ENCODE peak calls at places on chromosome 21, in seven cellular contexts. One of them, this sample, is unnamed.

GRCh38 chr21:32817206-32817605 is 45.7 kb upstream of the PAXBP1 start:
- DNase-seq in cardiac muscle cell: no peak
- DNase-seq in right atrium auricular region: no peak
- DNase-seq in K562: no peak
- DNase-seq in brain microvascular endothelial cell: no peak
- DNase-seq in right lobe of liver: no peak
- DNase-seq in transverse colon: peak; percentile 59
- DNase-seq in this sample: peak; percentile 70

GRCh38 chr21:15967661-15968060 is 237.9 kb downstream of the USP25 start:
- DNase-seq in cardiac muscle cell: peak; percentile 22
- DNase-seq in right atrium auricular region: no peak
- DNase-seq in K562: no peak
- DNase-seq in brain microvascular endothelial cell: peak; percentile 11
- DNase-seq in right lobe of liver: no peak
- DNase-seq in transverse colon: no peak
- DNase-seq in this sample: no peak

GRCh38 chr21:32777269-32777668 is 5.7 kb upstream of the PAXBP1 start:
- DNase-seq in cardiac muscle cell: no peak
- DNase-seq in right atrium auricular region: no peak
- DNase-seq in K562: no peak
- DNase-seq in brain microvascular endothelial cell: no peak
- DNase-seq in right lobe of liver: no peak
- DNase-seq in transverse colon: no peak
- DNase-seq in this sample: no peak

GRCh38 chr21:31252091-31252490 is 92.0 kb downstream of the TIAM1 start:
- DNase-seq in cardiac muscle cell: no peak
- DNase-seq in right atrium auricular region: no peak
- DNase-seq in K562: no peak
- DNase-seq in brain microvascular endothelial cell: no peak
- DNase-seq in right lobe of liver: no peak
- DNase-seq in transverse colon: no peak
- DNase-seq in this sample: no peak

GRCh38 chr21:43352568-43353281 is 74.2 kb downstream of the SIK1 start:
- DNase-seq in cardiac muscle cell: no peak
- DNase-seq in right atrium auricular region: no peak
- DNase-seq in K562: peak; percentile 88
- DNase-seq in brain microvascular endothelial cell: no peak
- DNase-seq in right lobe of liver: no peak
- DNase-seq in transverse colon: peak; percentile 49
- DNase-seq in this sample: no peak

GRCh38 chr21:43193651-43194302 is 25.0 kb downstream of the CRYAA start:
- DNase-seq in cardiac muscle cell: peak; percentile 90
- DNase-seq in right atrium auricular region: no peak
- DNase-seq in K562: no peak
- DNase-seq in brain microvascular endothelial cell: peak; percentile 89
- DNase-seq in right lobe of liver: no peak
- DNase-seq in transverse colon: no peak
- DNase-seq in this sample: peak; percentile 45

GRCh38 chr21:21468003-21468402 is 469.8 kb downstream of the NCAM2 start:
- DNase-seq in cardiac muscle cell: no peak
- DNase-seq in right atrium auricular region: no peak
- DNase-seq in K562: no peak
- DNase-seq in brain microvascular endothelial cell: no peak
- DNase-seq in right lobe of liver: no peak
- DNase-seq in transverse colon: no peak
- DNase-seq in this sample: no peak

GRCh38 chr21:18744840-18745239 is 341.3 kb upstream of the TMPRSS15 start:
- DNase-seq in cardiac muscle cell: no peak
- DNase-seq in right atrium auricular region: no peak
- DNase-seq in K562: no peak
- DNase-seq in brain microvascular endothelial cell: no peak
- DNase-seq in right lobe of liver: no peak
- DNase-seq in transverse colon: no peak
- DNase-seq in this sample: no peak

GRCh38 chr21:35748683-35749314 is 311.5 kb downstream of the SETD4 start:
- DNase-seq in cardiac muscle cell: no peak
- DNase-seq in right atrium auricular region: no peak
- DNase-seq in K562: no peak
- DNase-seq in brain microvascular endothelial cell: no peak
- DNase-seq in right lobe of liver: no peak
- DNase-seq in transverse colon: no peak
- DNase-seq in this sample: no peak
- H3K4me3 ChIP-seq in cardiac muscle cell: no peak overlapping the region
- H3K4me3 ChIP-seq in right atrium auricular region: no peak overlapping the region
- H3K4me3 ChIP-seq in K562: no peak overlapping the region
- H3K4me3 ChIP-seq in brain microvascular endothelial cell: no peak overlapping the region
- H3K4me3 ChIP-seq in right lobe of liver: no peak overlapping the region
- H3K4me3 ChIP-seq in transverse colon: no peak overlapping the region
- H3K4me3 ChIP-seq in this sample: no peak overlapping the region

DNA sequence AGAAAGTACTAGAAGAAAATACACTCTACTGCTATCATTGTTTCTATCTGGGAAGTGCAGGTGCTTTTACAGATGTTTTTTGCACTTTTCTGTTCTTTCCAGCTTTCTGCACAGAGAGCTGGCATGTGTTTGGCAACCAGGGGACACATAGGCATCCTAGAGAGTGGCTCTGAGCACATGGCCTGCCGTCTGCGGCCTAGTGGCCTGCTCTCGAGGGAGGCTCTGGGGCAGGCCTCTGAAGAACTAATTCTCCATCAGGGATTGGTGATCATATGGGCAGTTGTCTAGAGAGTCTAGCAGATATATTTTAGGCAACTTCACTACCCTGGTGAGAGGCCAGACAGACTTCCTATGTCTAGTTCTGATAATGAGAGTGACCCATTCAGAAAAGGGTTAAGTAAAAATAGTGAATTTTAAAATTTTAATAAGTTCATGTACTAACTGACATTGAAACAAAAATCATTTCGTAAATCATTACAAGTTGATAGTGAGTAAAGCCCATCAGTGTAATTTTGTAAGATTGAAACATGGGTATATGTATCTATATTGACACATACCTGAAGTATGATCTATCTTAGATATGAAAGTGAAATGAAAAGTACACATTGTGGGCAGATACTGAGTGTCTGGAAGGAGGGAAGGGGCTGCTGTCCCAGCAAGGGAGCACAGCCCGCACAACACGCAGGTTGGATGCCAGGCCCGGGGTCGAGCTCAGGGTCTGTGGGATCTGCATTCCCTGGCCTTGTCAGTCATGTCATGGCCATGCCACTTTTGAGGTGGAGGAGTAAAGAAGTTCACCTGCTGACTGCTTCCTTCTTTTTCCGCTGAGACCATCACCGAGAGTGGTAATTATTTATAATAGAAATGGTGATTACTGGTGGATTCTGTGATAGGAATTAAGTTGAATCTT is 79.8 kb downstream of the PCBP3 start:
- DNase-seq in cardiac muscle cell: no peak
- DNase-seq in right atrium auricular region: no peak
- DNase-seq in K562: no peak
- DNase-seq in brain microvascular endothelial cell: no peak
- DNase-seq in right lobe of liver: no peak
- DNase-seq in transverse colon: no peak
- DNase-seq in this sample: peak; percentile 24
- H3K4me3 ChIP-seq in cardiac muscle cell: no peak overlapping the region
- H3K4me3 ChIP-seq in right atrium auricular region: no peak overlapping the region
- H3K4me3 ChIP-seq in K562: no peak overlapping the region
- H3K4me3 ChIP-seq in brain microvascular endothelial cell: no peak overlapping the region
- H3K4me3 ChIP-seq in right lobe of liver: no peak overlapping the region
- H3K4me3 ChIP-seq in transverse colon: no peak overlapping the region
- H3K4me3 ChIP-seq in this sample: no peak overlapping the region

GRCh38 chr21:39186676-39187075 is 3.4 kb upstream of the PSMG1 start:
- DNase-seq in cardiac muscle cell: no peak
- DNase-seq in right atrium auricular region: no peak
- DNase-seq in K562: no peak
- DNase-seq in brain microvascular endothelial cell: no peak
- DNase-seq in right lobe of liver: no peak
- DNase-seq in transverse colon: no peak
- DNase-seq in this sample: no peak
- H3K4me3 ChIP-seq in cardiac muscle cell: no peak overlapping the region
- H3K4me3 ChIP-seq in right atrium auricular region: no peak overlapping the region
- H3K4me3 ChIP-seq in K562: no peak overlapping the region
- H3K4me3 ChIP-seq in brain microvascular endothelial cell: no peak overlapping the region
- H3K4me3 ChIP-seq in right lobe of liver: no peak overlapping the region
- H3K4me3 ChIP-seq in transverse colon: no peak overlapping the region
- H3K4me3 ChIP-seq in this sample: no peak overlapping the region

GRCh38 chr21:41318218-41318617 is 1.6 kb downstream of the FAM3B start:
- DNase-seq in cardiac muscle cell: no peak
- DNase-seq in right atrium auricular region: no peak
- DNase-seq in K562: no peak
- DNase-seq in brain microvascular endothelial cell: no peak
- DNase-seq in right lobe of liver: no peak
- DNase-seq in transverse colon: no peak
- DNase-seq in this sample: no peak

GRCh38 chr21:41317458-41317857 is 857 bp downstream of the FAM3B start:
- DNase-seq in cardiac muscle cell: no peak
- DNase-seq in right atrium auricular region: no peak
- DNase-seq in K562: no peak
- DNase-seq in brain microvascular endothelial cell: no peak
- DNase-seq in right lobe of liver: no peak
- DNase-seq in transverse colon: no peak
- DNase-seq in this sample: no peak

GRCh38 chr21:41316641-41317392 is at the start of gene FAM3B:
- DNase-seq in cardiac muscle cell: no peak
- DNase-seq in right atrium auricular region: no peak
- DNase-seq in K562: no peak
- DNase-seq in brain microvascular endothelial cell: no peak
- DNase-seq in right lobe of liver: no peak
- DNase-seq in transverse colon: peak; percentile 47
- DNase-seq in this sample: peak; percentile 18

GRCh38 chr21:41315726-41316125 is 875 bp upstream of the FAM3B start:
- DNase-seq in cardiac muscle cell: no peak
- DNase-seq in right atrium auricular region: no peak
- DNase-seq in K562: no peak
- DNase-seq in brain microvascular endothelial cell: no peak
- DNase-seq in right lobe of liver: no peak
- DNase-seq in transverse colon: no peak
- DNase-seq in this sample: no peak

GRCh38 chr21:41316200-41316599 is 401 bp upstream of the FAM3B start:
- DNase-seq in cardiac muscle cell: no peak
- DNase-seq in right atrium auricular region: no peak
- DNase-seq in K562: no peak
- DNase-seq in brain microvascular endothelial cell: no peak
- DNase-seq in right lobe of liver: no peak
- DNase-seq in transverse colon: peak; percentile 25
- DNase-seq in this sample: peak; percentile 15
- H3K4me3 ChIP-seq in cardiac muscle cell: peak overlapping the region; percentile 28
- H3K4me3 ChIP-seq in right atrium auricular region: peak overlapping the region; percentile 45
- H3K4me3 ChIP-seq in K562: no peak overlapping the region
- H3K4me3 ChIP-seq in brain microvascular endothelial cell: no peak overlapping the region
- H3K4me3 ChIP-seq in right lobe of liver: peak overlapping the region; percentile 32
- H3K4me3 ChIP-seq in transverse colon: peak overlapping the region; percentile 17
- H3K4me3 ChIP-seq in this sample: no peak overlapping the region

DNA sequence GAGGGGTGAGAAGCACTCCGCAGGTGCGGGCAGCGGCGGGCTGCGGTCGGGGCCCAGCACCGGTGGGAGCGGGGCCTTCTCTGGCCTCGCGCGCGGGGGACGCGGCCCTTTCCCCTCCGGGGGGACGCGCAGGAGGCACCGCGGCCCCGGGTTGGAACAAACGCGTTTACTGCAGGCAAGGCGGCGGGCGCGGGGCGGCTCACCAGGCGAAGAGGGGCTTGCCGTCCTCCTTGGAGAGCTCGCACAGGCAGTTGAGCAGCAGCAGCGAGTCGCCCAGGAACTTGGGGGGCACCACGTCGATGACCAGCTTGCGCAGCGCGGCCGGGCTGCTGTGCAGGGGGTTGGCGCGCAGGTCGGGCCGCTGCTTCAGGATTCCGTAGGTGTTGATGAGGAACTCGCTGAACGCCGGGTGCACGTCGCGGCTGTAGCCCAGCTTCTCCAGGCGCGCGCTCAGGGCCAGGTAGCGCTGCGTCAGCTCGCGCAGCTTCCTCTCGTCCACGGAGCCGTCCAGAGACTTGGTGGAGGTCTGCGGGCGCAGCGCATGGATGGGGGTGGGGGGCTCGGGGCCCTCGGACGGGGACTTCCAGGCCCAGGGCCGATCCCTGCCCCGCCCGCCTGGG is 5.9 kb upstream of the FTCD start:
- DNase-seq in cardiac muscle cell: no peak
- DNase-seq in right atrium auricular region: no peak
- DNase-seq in K562: no peak
- DNase-seq in brain microvascular endothelial cell: no peak
- DNase-seq in right lobe of liver: no peak
- DNase-seq in transverse colon: peak; percentile 5
- DNase-seq in this sample: peak; percentile 20
- H3K4me3 ChIP-seq in cardiac muscle cell: no peak overlapping the region
- H3K4me3 ChIP-seq in right atrium auricular region: no peak overlapping the region
- H3K4me3 ChIP-seq in K562: no peak overlapping the region
- H3K4me3 ChIP-seq in brain microvascular endothelial cell: no peak overlapping the region
- H3K4me3 ChIP-seq in right lobe of liver: no peak overlapping the region
- H3K4me3 ChIP-seq in transverse colon: no peak overlapping the region
- H3K4me3 ChIP-seq in this sample: no peak overlapping the region

DNA sequence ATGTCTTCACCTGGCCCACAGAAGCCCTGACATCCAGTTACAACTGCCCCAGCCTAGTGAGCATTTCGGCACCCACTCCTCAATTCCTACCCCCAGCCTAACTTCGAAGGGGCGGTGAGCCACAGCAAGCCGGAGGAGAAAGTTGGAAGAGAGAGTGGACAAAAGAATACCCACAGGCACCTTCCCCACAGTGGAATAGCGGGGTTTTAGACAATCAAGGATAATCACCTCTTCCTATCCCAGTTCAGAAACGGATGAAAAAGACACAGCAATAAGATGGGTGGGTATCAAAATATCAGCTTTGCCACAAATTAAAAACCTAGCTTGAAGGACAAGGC is 1.3 kb upstream of the LSS start:
- DNase-seq in cardiac muscle cell: no peak
- DNase-seq in right atrium auricular region: no peak
- DNase-seq in K562: no peak
- DNase-seq in brain microvascular endothelial cell: no peak
- DNase-seq in right lobe of liver: no peak
- DNase-seq in transverse colon: no peak
- DNase-seq in this sample: no peak
- H3K4me3 ChIP-seq in cardiac muscle cell: peak overlapping the region; percentile 51
- H3K4me3 ChIP-seq in right atrium auricular region: peak overlapping the region; percentile 88
- H3K4me3 ChIP-seq in K562: peak overlapping the region; percentile 72
- H3K4me3 ChIP-seq in brain microvascular endothelial cell: peak overlapping the region; percentile 66
- H3K4me3 ChIP-seq in right lobe of liver: no peak overlapping the region
- H3K4me3 ChIP-seq in transverse colon: peak overlapping the region; percentile 48
- H3K4me3 ChIP-seq in this sample: no peak overlapping the region